ENCODE peak calls at places on chromosomes 3 and 15, in nine cellular contexts. G, W, I, K, Q, T, E, B and Y are unnamed samples.

GRCh38 chr3:51353566-51354140 is 31.4 kb upstream of the MANF start:
- DNase-seq in K (peak; percentile 63), W (no peak), I (no peak), E (no peak), Q (no peak), T (no peak), B (no peak), G (no peak), Y (no peak)

GRCh38 chr3:195907730-195908438 is 467 bp downstream of the TNK2 start:
- DNase-seq in B (no peak), Q (peak; percentile 70), I (peak; percentile 74), T (no peak), G (peak; percentile 41), E (no peak), W (peak; percentile 31), K (peak; percentile 21), Y (peak; percentile 78)

GRCh38 chr15:33985751-33986150 is 17.5 kb downstream of the CHRM5 start:
- DNase-seq in W (no peak), K (no peak), G (no peak), Q (no peak), I (no peak), B (no peak), E (no peak), T (no peak), Y (no peak)

GRCh38 chr3:99789322-99789721 is 28.3 kb upstream of the CMSS1 start:
- DNase-seq in G (peak; percentile 27), T (no peak), E (peak; percentile 23), K (peak; percentile 86), W (no peak), I (peak; percentile 49), B (no peak), Q (no peak), Y (peak; percentile 64)

GRCh38 chr15:90596943-90597342 is 67.2 kb downstream of the CRTC3 start:
- DNase-seq in Q (no peak), W (no peak), I (no peak), T (no peak), B (peak; percentile 56), G (no peak), E (no peak), K (no peak), Y (no peak)

GRCh38 chr15:51321316-51321715 is 17.1 kb downstream of the CYP19A1 start:
- DNase-seq in W (no peak), T (no peak), E (no peak), K (no peak), I (no peak), G (no peak), B (no peak), Q (no peak), Y (no peak)

GRCh38 chr3:66554178-66554577 is 53.4 kb upstream of the LRIG1 start:
- DNase-seq in K (peak; percentile 47), Q (no peak), G (no peak), W (no peak), E (no peak), I (no peak), B (no peak), T (no peak), Y (no peak)

GRCh38 chr3:112149136-112149535 is 16.1 kb upstream of the GCSAM start:
- DNase-seq in I (no peak), B (no peak), K (no peak), T (no peak), E (no peak), W (no peak), G (no peak), Q (no peak), Y (no peak)

GRCh38 chr3:98746882-98747281 is 16.3 kb upstream of the ST3GAL6 start:
- DNase-seq in B (no peak), E (no peak), T (no peak), Q (no peak), K (peak; percentile 27), G (no peak), W (no peak), I (no peak), Y (no peak)

GRCh38 chr3:72303926-72304325 is 519.0 kb upstream of the PROK2 start:
- DNase-seq in Q (no peak), K (peak; percentile 68), I (no peak), W (no peak), B (no peak), E (no peak), T (no peak), G (no peak), Y (no peak)

GRCh38 chr15:26873846-26874245 is 7.0 kb downstream of the GABRA5 start:
- DNase-seq in I (no peak), E (no peak), W (no peak), G (peak; percentile 33), K (peak; percentile 8), T (no peak), B (peak; percentile 76), Q (no peak), Y (no peak)

GRCh38 chr3:122392868-122393844 is 9.2 kb downstream of the FAM162A start:
- DNase-seq in I (peak; percentile 66), B (no peak), T (no peak), W (no peak), Q (peak; percentile 33), E (no peak), K (peak; percentile 76), G (no peak), Y (peak; percentile 83)

GRCh38 chr3:71172951-71173350 is 410.6 kb downstream of the FOXP1 start:
- DNase-seq in K (peak; percentile 89), T (no peak), W (no peak), I (no peak), G (peak; percentile 51), B (no peak), Q (no peak), E (peak; percentile 83), Y (no peak)

GRCh38 chr3:56956906-56957305 is 103.6 kb upstream of the SPATA12 start:
- DNase-seq in B (no peak), K (no peak), I (no peak), W (no peak), E (no peak), G (no peak), T (no peak), Q (no peak), Y (no peak)

GRCh38 chr15:55737373-55737772 is 5.6 kb downstream of the PRTG start:
- DNase-seq in W (no peak), Q (no peak), B (no peak), I (no peak), K (peak; percentile 30), G (no peak), T (no peak), E (no peak), Y (no peak)

GRCh38 chr3:191531434-191531833 is 70.5 kb downstream of the PYDC2 start:
- DNase-seq in W (no peak), K (no peak), E (no peak), Q (no peak), T (no peak), G (no peak), I (no peak), B (no peak), Y (no peak)

GRCh38 chr15:39613271-39613670 is 32.4 kb downstream of the THBS1 start:
- DNase-seq in K (no peak), W (no peak), E (no peak), T (no peak), Q (no peak), I (no peak), G (no peak), B (no peak), Y (no peak)